ENCODE peak calls at places on chromosome X, in six cellular contexts. N, J, Y, P, V and D are unnamed samples.

GRCh38 chrX:133394765-133395164 is 20.5 kb downstream of the GPC4 start:
- DNase-seq in N (no peak), Y (no peak), V (no peak), J (no peak), P (no peak), D (no peak)

GRCh38 chrX:19739683-19740082 is 147.7 kb downstream of the SH3KBP1 start:
- DNase-seq in J (peak; percentile 64), Y (peak; percentile 74), V (peak; percentile 61), N (peak; percentile 20), P (no peak), D (peak; percentile 73)

GRCh38 chrX:23333842-23334535 is 660 bp upstream of the PTCHD1 start:
- DNase-seq in J (no peak), N (no peak), Y (no peak), P (no peak), V (no peak), D (no peak)

GRCh38 chrX:55161581-55161980 is 58.6 kb upstream of the PAGE5 start:
- DNase-seq in V (no peak), Y (no peak), J (no peak), N (no peak), P (no peak), D (no peak)

GRCh38 chrX:155027509-155028066 is 944 bp downstream of the FUNDC2 start:
- DNase-seq in V (no peak), J (peak; percentile 44), N (peak; percentile 11), P (no peak), Y (peak; percentile 53), D (peak; percentile 75)

GRCh38 chrX:94695910-94696309 is 1021.9 kb downstream of the FAM133A start:
- DNase-seq in J (no peak), Y (no peak), V (no peak), P (no peak), N (no peak), D (no peak)

GRCh38 chrX:120450163-120450562 is 18.9 kb downstream of the LAMP2 start:
- DNase-seq in P (no peak), N (no peak), J (peak; percentile 9), Y (peak; percentile 12), V (no peak), D (peak; percentile 41)

GRCh38 chrX:118630843-118631242 is 96.6 kb upstream of the IL13RA1 start:
- DNase-seq in N (no peak), J (no peak), Y (no peak), P (no peak), V (no peak), D (peak; percentile 85)

GRCh38 chrX:15158350-15158735 is 111.5 kb downstream of the ASB9 start:
- DNase-seq in N (no peak), V (no peak), P (no peak), Y (no peak), J (no peak), D (no peak)

GRCh38 chrX:10014462-10015373 is 47.6 kb downstream of the CLDN34 start:
- DNase-seq in N (peak; percentile 48), V (peak; percentile 91), P (no peak), J (peak; percentile 87), Y (peak; percentile 94), D (peak; percentile 81)

GRCh38 chrX:19194285-19195242 is 72.3 kb upstream of the ADGRG2 start:
- DNase-seq in J (no peak), N (no peak), Y (no peak), V (no peak), P (peak; percentile 47), D (no peak)

GRCh38 chrX:1248381-1249061 is 20.1 kb upstream of the CSF2RA start:
- DNase-seq in J (no peak), Y (peak; percentile 50), P (no peak), V (no peak), N (peak; percentile 7), D (peak; percentile 60)

GRCh38 chrX:150429577-150429976 is 66.5 kb downstream of the MAMLD1 start:
- DNase-seq in V (no peak), P (no peak), Y (peak; percentile 23), N (no peak), J (no peak), D (peak; percentile 86)

GRCh38 chrX:141642979-141643378 is 53.5 kb downstream of the SPANXA2 start:
- DNase-seq in P (no peak), J (no peak), Y (peak; percentile 4), V (no peak), N (no peak), D (no peak)

GRCh38 chrX:3638280-3638873 is 75.1 kb downstream of the PRKX start:
- DNase-seq in Y (peak; percentile 37), V (peak; percentile 52), P (peak; percentile 16), N (peak; percentile 11), J (peak; percentile 32), D (peak; percentile 41)

GRCh38 chrX:29487214-29487613 is 728.1 kb upstream of the MAGEB2 start:
- DNase-seq in Y (no peak), P (no peak), J (no peak), V (no peak), N (no peak), D (no peak)

GRCh38 chrX:46294234-46294633 is 251.0 kb downstream of the ZNF674 start:
- DNase-seq in Y (no peak), N (no peak), V (no peak), J (no peak), P (no peak), D (no peak)

GRCh38 chrX:104329731-104330130 is 75.0 kb upstream of the ESX1 start:
- DNase-seq in V (no peak), N (no peak), P (no peak), J (no peak), Y (no peak), D (no peak)

GRCh38 chrX:74535211-74535621 is 79.2 kb downstream of the RLIM start:
- DNase-seq in J (no peak), Y (peak; percentile 29), N (peak; percentile 16), V (peak; percentile 9), P (no peak), D (peak; percentile 81)

GRCh38 chrX:120604359-120604782 is 470 bp downstream of the MCTS1 start:
- DNase-seq in V (peak; percentile 36), P (no peak), N (peak; percentile 5), J (peak; percentile 45), Y (peak; percentile 38), D (peak; percentile 59)

GRCh38 chrX:35150642-35151239 is 208.1 kb downstream of the FAM47B start:
- DNase-seq in Y (no peak), J (no peak), P (no peak), V (no peak), N (no peak), D (no peak)

GRCh38 chrX:13203281-13203680 is 116.6 kb downstream of the ATXN3L start:
- DNase-seq in J (peak; percentile 49), Y (no peak), N (no peak), P (no peak), V (no peak), D (no peak)

GRCh38 chrX:55007633-55008032 is 7.5 kb downstream of the APEX2 start:
- DNase-seq in N (peak; percentile 73), P (no peak), Y (peak; percentile 31), V (no peak), J (peak; percentile 46), D (no peak)

GRCh38 chrX:20654596-20655106 is 387.9 kb upstream of the RPS6KA3 start:
- DNase-seq in V (no peak), J (no peak), P (no peak), N (no peak), Y (no peak), D (no peak)

GRCh38 chrX:45187731-45188130 is 12.9 kb downstream of the DIPK2B start:
- DNase-seq in P (no peak), Y (no peak), J (peak; percentile 51), V (no peak), N (no peak), D (no peak)
- TF ChIP-seq MYC in P (no peak), Y (no peak), J (no peak), V (no peak), N (no peak), D (no peak)

GRCh38 chrX:65532016-65532415 is 2.6 kb downstream of the LAS1L start:
- DNase-seq in N (no peak), V (no peak), J (no peak), P (no peak), Y (no peak), D (no peak)
- TF ChIP-seq MYC in N (no peak), V (no peak), J (no peak), P (no peak), Y (no peak), D (no peak)

GRCh38 chrX:153924149-153924861 is 1.8 kb downstream of the ARHGAP4 start:
- DNase-seq in V (no peak), Y (peak; percentile 65), N (peak; percentile 58), J (peak; percentile 67), P (no peak), D (peak; percentile 87)
- TF ChIP-seq MYC in V (no peak), Y (no peak), N (no peak), J (no peak), P (no peak), D (no peak)

GRCh38 chrX:49879656-49880277 is 483 bp downstream of the USP27X start:
- DNase-seq in J (peak; percentile 2), N (no peak), V (no peak), P (no peak), Y (no peak), D (no peak)

GRCh38 chrX:49878834-49879655 is at the start of gene USP27X:
- DNase-seq in P (peak; percentile 27), J (peak; percentile 77), N (peak; percentile 86), V (peak; percentile 85), Y (peak; percentile 76), D (peak; percentile 76)

GRCh38 chrX:49877397-49878101 is 1.7 kb upstream of the USP27X start:
- DNase-seq in J (no peak), N (peak; percentile 94), P (no peak), Y (no peak), V (no peak), D (no peak)

GRCh38 chrX:49878128-49878833 is 1.0 kb upstream of the USP27X start:
- DNase-seq in J (no peak), Y (no peak), N (no peak), V (peak; percentile 11), P (no peak), D (no peak)

GRCh38 chrX:49876750-49877149 is 2.5 kb upstream of the USP27X start:
- DNase-seq in Y (peak; percentile 30), J (peak; percentile 39), N (peak; percentile 55), P (no peak), V (peak; percentile 46), D (peak; percentile 20)
- TF ChIP-seq MYC in Y (no peak), J (no peak), N (no peak), P (no peak), V (no peak), D (no peak)

GRCh38 chrX:31036895-31037294 is 34.9 kb downstream of the FTHL17 start:
- DNase-seq in P (no peak), Y (peak; percentile 31), J (peak; percentile 31), V (peak; percentile 36), N (peak; percentile 42), D (peak; percentile 29)
- TF ChIP-seq MYC in P (no peak), Y (no peak), J (no peak), V (no peak), N (no peak), D (no peak)

GRCh38 chrX:109889289-109890006 is 113.5 kb upstream of the TMEM164 start:
- DNase-seq in J (no peak), V (no peak), P (peak; percentile 26), N (peak; percentile 21), Y (no peak), D (peak; percentile 84)
- TF ChIP-seq MYC in J (no peak), V (no peak), P (no peak), N (no peak), Y (no peak), D (no peak)

GRCh38 chrX:39967348-39967747 is 130.4 kb downstream of the BCOR start:
- DNase-seq in P (no peak), V (no peak), N (no peak), Y (no peak), J (no peak), D (peak; percentile 26)
- TF ChIP-seq MYC in P (no peak), V (no peak), N (no peak), Y (no peak), J (no peak), D (no peak)

GRCh38 chrX:114619874-114620273 is 36.0 kb downstream of the HTR2C start:
- DNase-seq in Y (no peak), V (peak; percentile 25), P (no peak), J (peak; percentile 1), N (no peak), D (peak; percentile 4)
- TF ChIP-seq MYC in Y (no peak), V (no peak), P (no peak), J (no peak), N (no peak), D (no peak)